ENCODE peak calls at places on chromosomes 2 and 18, in four cellular contexts. X is coronary artery, L is skeletal muscle cell, Q is HepG2. D is an unnamed sample.

GRCh38 chr18:48946329-48946835 is 4.4 kb downstream of the SMAD7 start:
- DNase-seq in L (no peak), Q (peak), X (peak), D (peak)

GRCh38 chr18:51617167-51617566 is 419.7 kb upstream of the MEX3C start:
- DNase-seq in X (no peak), Q (no peak), L (no peak), D (no peak)

GRCh38 chr2:11746376-11746806 is at the start of gene LPIN1:
- DNase-seq in L (peak), Q (peak), X (peak), D (peak)

GRCh38 chr18:77250501-77250925 is 865 bp downstream of the GALR1 start:
- DNase-seq in L (no peak), X (no peak), Q (no peak), D (no peak)

GRCh38 chr2:65231121-65231520 is 3.5 kb downstream of the ACTR2 start:
- DNase-seq in X (no peak), Q (no peak), L (no peak), D (no peak)

GRCh38 chr18:60331890-60332289 is 40.7 kb downstream of the MC4R start:
- DNase-seq in L (no peak), X (no peak), Q (no peak), D (no peak)

GRCh38 chr2:239605976-239606375 is 205.2 kb upstream of the HDAC4 start:
- DNase-seq in L (no peak), Q (no peak), X (no peak), D (no peak)

GRCh38 chr2:47501374-47502200 is 98.6 kb downstream of the MSH2 start:
- DNase-seq in L (peak), Q (no peak), X (no peak), D (no peak)

GRCh38 chr2:183543222-183543621 is 419.0 kb downstream of the NUP35 start:
- DNase-seq in Q (no peak), X (no peak), L (no peak), D (no peak)

GRCh38 chr2:173079968-173080860 is 4.6 kb downstream of the MAP3K20 start:
- DNase-seq in L (peak), X (no peak), Q (no peak), D (no peak)

GRCh38 chr2:219699440-219699821 is 72.0 kb downstream of the SLC4A3 start:
- DNase-seq in Q (no peak), L (no peak), X (no peak), D (no peak)

GRCh38 chr2:1594281-1595171 is 149.8 kb downstream of the PXDN start:
- DNase-seq in Q (no peak), X (peak), L (no peak), D (no peak)

D was measured in HT-29.